ENCODE peak calls at places on chromosome 2, in seven cellular contexts. B is WTC11, Z is uterus, K is tibial artery, C is mesothelial cell of epicardium, F is MM.1S, S is SK-N-SH. Y is an unnamed sample.
A peak's percentile ranks its signal among the peaks of the same experiment; 100 is the strongest.

GRCh38 chr2:240765007-240765406 is 55.0 kb downstream of the KIF1A start:
- DNase-seq in C (no peak), Z (no peak), K (no peak), S (no peak), F (no peak), B (no peak), Y (no peak)

GRCh38 chr2:240431663-240432424 is 3.6 kb upstream of the GPC1 start:
- DNase-seq in C (no peak), Z (no peak), S (no peak), B (no peak), F (no peak), K (no peak), Y (peak; percentile 2)

GRCh38 chr2:43402002-43402401 is 175.6 kb upstream of the ZFP36L2 start:
- DNase-seq in S (no peak), Z (no peak), C (no peak), K (no peak), B (no peak), F (peak; percentile 91), Y (no peak)

GRCh38 chr2:78486565-78486964 is 538.9 kb upstream of the REG3G start:
- DNase-seq in K (no peak), Z (no peak), B (no peak), S (no peak), C (no peak), F (no peak), Y (no peak)

GRCh38 chr2:169495310-169495928 is 14.1 kb upstream of the KLHL41 start:
- DNase-seq in B (no peak), Z (no peak), C (no peak), K (no peak), S (no peak), F (no peak), Y (no peak)

GRCh38 chr2:677056-677949 is at the start of gene TMEM18:
- DNase-seq in Z (peak; percentile 97), C (no peak), S (peak; percentile 89), K (peak; percentile 95), F (peak; percentile 98), B (peak; percentile 88), Y (no peak)

GRCh38 chr2:169360984-169361705 is 1.2 kb downstream of the LRP2 start:
- DNase-seq in C (no peak), F (no peak), K (no peak), S (peak; percentile 34), B (peak; percentile 52), Z (no peak), Y (peak; percentile 35)

GRCh38 chr2:144715992-144716391 is 196.1 kb upstream of the ZEB2 start:
- DNase-seq in Z (no peak), S (no peak), F (no peak), B (no peak), C (no peak), K (no peak), Y (no peak)

GRCh38 chr2:36567711-36568408 is 30.1 kb downstream of the FEZ2 start:
- DNase-seq in K (no peak), Z (no peak), F (no peak), S (no peak), B (no peak), C (no peak), Y (no peak)

GRCh38 chr2:18346364-18346763 is 214.1 kb downstream of the RDH14 start:
- DNase-seq in S (no peak), F (no peak), C (no peak), Z (no peak), B (no peak), K (no peak), Y (no peak)

GRCh38 chr2:240369725-240370585 is 65.5 kb upstream of the GPC1 start:
- DNase-seq in S (no peak), F (no peak), C (peak; percentile 42), B (no peak), K (peak; percentile 48), Z (peak; percentile 61), Y (no peak)

GRCh38 chr2:136116111-136116812 is 1.7 kb downstream of the CXCR4 start:
- DNase-seq in B (peak; percentile 25), Z (no peak), F (peak; percentile 51), K (peak; percentile 51), C (no peak), S (no peak), Y (peak; percentile 57)

GRCh38 chr2:6412533-6413085 is 453.1 kb downstream of the CMPK2 start:
- DNase-seq in K (no peak), C (no peak), F (no peak), Z (no peak), B (no peak), S (no peak), Y (no peak)

GRCh38 chr2:218322756-218323525 is 30.6 kb upstream of the TMBIM1 start:
- DNase-seq in Z (peak; percentile 66), F (peak; percentile 44), C (peak; percentile 82), B (peak; percentile 89), S (peak; percentile 97), K (peak; percentile 50), Y (peak; percentile 87)

GRCh38 chr2:158943973-158944372 is 24.5 kb upstream of the TANC1 start:
- DNase-seq in C (no peak), S (no peak), B (no peak), F (no peak), Z (no peak), K (no peak), Y (no peak)

GRCh38 chr2:141021611-141022010 is 1109.2 kb downstream of the LRP1B start:
- DNase-seq in Z (no peak), B (no peak), C (no peak), S (no peak), K (no peak), F (no peak), Y (no peak)

GRCh38 chr2:172090947-172091625 is 5.8 kb downstream of the DLX1 start:
- DNase-seq in K (no peak), B (no peak), Z (no peak), F (no peak), C (no peak), S (peak; percentile 41), Y (no peak)

GRCh38 chr2:122734756-122735155 is 979.3 kb downstream of the TSN start:
- DNase-seq in K (no peak), S (no peak), B (peak; percentile 56), Z (no peak), C (no peak), F (no peak), Y (no peak)

GRCh38 chr2:3290655-3291054 is 87.0 kb downstream of the EIPR1 start:
- DNase-seq in K (peak; percentile 10), F (no peak), B (no peak), Z (no peak), C (no peak), S (peak; percentile 85), Y (peak; percentile 32)

GRCh38 chr2:191705084-191705483 is 27.1 kb downstream of the NABP1 start:
- DNase-seq in K (no peak), C (no peak), F (no peak), Z (no peak), B (no peak), S (no peak), Y (no peak)

DNA sequence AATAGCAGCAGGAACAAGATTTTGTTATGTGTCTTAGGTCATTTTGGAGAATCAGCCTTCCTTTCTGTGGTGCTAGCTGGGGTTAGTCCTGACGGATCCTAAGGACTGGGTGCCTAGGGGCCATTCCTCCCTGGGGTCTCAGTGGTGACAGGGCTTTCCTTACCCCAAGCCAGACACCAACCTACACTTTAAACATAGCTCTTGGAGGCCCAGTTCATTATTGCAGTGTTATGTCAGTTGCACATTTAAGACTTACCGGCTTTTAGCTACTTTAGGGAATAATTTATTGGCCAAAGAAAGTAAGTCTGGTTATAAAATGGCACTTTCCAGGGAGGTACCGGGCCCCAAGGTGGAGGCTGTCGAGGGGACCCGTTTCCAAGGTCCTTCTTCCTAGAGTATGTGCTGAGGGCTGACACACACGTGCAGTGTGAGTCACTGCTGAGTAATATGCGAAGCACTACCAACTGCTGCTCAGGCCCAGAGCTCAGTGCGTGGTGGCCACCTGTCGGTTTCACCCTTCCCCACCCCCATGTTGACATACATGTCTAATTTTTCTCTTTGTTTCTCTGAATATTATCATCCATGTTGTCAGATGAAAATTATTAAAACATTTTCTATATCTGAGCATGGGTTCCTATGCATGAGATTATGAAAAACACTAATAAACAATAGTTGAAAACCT is 37.0 kb upstream of the GRHL1 start:
- DNase-seq in B (no peak), C (no peak), F (peak; percentile 84), K (no peak), S (no peak), Z (no peak), Y (no peak)
- TF ChIP-seq CTCF in B (no peak), C (no peak), F (peak; percentile 41), K (no peak), S (peak; percentile 45), Z (no peak), Y (no peak)

GRCh38 chr2:224133387-224133786 is 94.3 kb upstream of the SERPINE2 start:
- DNase-seq in F (no peak), S (no peak), Z (no peak), B (no peak), K (no peak), C (no peak), Y (no peak)
- TF ChIP-seq CTCF in F (no peak), S (no peak), Z (no peak), B (no peak), K (no peak), C (no peak), Y (no peak)

DNA sequence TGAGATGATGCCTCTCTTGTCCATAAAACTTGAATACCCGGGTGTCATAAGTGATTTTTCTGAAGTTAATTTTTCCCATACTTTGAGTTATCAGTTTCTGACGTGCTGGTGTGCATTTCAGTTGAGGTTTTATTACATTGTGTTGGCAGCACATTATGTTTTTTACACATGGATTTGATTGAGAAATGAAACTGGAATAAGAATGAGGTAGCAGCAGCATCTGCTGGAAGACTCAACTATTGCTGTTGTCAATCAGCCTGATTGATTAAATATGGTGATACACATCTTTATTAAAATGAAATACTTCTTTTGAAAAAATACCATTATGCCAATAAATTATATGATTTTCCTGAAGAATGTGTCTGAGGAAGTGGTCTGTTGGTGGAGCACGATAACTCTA is 60.5 kb downstream of the INSIG2 start:
- DNase-seq in S (no peak), C (no peak), F (no peak), Z (no peak), K (no peak), B (no peak), Y (no peak)
- TF ChIP-seq CTCF in S (peak; percentile 17), C (no peak), F (no peak), Z (no peak), K (peak; percentile 25), B (no peak), Y (no peak)

DNA sequence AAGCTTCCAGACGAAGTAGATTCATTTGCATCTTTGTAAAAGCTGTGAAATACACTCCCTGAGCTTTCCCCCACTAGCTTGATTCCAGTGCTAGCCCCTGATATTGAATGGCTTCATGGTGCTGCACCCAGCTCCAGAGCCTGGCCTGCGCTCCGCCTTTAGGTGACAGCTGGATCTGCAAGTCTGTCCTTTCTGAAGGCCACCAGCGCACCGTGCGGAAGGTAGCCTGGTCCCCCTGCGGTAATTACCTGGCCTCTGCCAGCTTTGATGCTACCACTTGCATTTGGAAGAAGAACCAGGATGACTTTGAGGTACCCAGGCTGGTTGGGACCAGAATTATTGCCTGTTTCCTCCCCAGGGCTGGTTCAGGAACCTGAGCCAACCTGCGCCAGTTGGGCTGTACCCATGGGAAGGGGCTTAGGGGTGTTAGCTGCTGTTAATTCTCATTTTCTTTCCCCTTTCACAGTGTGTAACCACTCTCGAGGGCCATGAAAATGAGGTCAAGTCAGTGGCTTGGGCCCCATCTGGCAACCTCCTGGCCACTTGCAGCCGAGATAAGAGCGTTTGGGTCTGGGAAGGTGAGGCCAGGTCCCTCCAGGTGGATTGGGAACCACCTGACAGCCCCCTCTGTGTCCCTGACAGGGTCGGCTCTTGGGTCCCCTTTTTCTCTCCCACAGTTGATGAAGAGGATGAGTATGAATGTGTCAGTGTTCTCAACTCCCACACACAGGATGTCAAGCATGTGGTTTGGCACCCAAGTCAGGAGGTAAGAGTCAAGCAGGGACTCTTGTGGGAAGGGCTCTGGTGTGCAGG is 1.3 kb downstream of the CIAO1 start:
- DNase-seq in F (peak; percentile 61), C (no peak), B (peak; percentile 64), S (peak; percentile 63), K (no peak), Z (no peak), Y (peak; percentile 49)
- TF ChIP-seq CTCF in F (peak; percentile 56), C (no peak), B (no peak), S (peak; percentile 59), K (no peak), Z (no peak), Y (peak; percentile 33)